ENCODE peak calls at places on chromosome 14, in seven cellular contexts. One of them, this sample, is unnamed.

GRCh38 chr14:29282169-29282568 is 515.6 kb downstream of the FOXG1 start:
- DNase-seq in ovary: no peak
- DNase-seq in upper lobe of right lung: no peak
- DNase-seq in thoracic aorta: no peak
- DNase-seq in PC-3: peak
- DNase-seq in uterus: no peak
- DNase-seq in lower lobe of right lung: no peak
- DNase-seq in this sample: peak

GRCh38 chr14:81153187-81153586 is 67.6 kb downstream of the GTF2A1 start:
- DNase-seq in uterus: no peak
- DNase-seq in PC-3: no peak
- DNase-seq in upper lobe of right lung: no peak
- DNase-seq in ovary: no peak
- DNase-seq in thoracic aorta: no peak
- DNase-seq in lower lobe of right lung: no peak
- DNase-seq in this sample: no peak

GRCh38 chr14:58963873-58964597 is 224.4 kb upstream of the DAAM1 start:
- DNase-seq in thoracic aorta: no peak
- DNase-seq in upper lobe of right lung: no peak
- DNase-seq in uterus: no peak
- DNase-seq in PC-3: no peak
- DNase-seq in lower lobe of right lung: no peak
- DNase-seq in ovary: no peak
- DNase-seq in this sample: no peak

GRCh38 chr14:66709292-66709691 is 201.3 kb downstream of the GPHN start:
- DNase-seq in ovary: no peak
- DNase-seq in uterus: no peak
- DNase-seq in upper lobe of right lung: no peak
- DNase-seq in lower lobe of right lung: no peak
- DNase-seq in thoracic aorta: no peak
- DNase-seq in PC-3: peak
- DNase-seq in this sample: no peak

GRCh38 chr14:31292962-31293616 is 85.5 kb upstream of the HECTD1 start:
- DNase-seq in upper lobe of right lung: no peak
- DNase-seq in lower lobe of right lung: no peak
- DNase-seq in ovary: no peak
- DNase-seq in uterus: no peak
- DNase-seq in thoracic aorta: no peak
- DNase-seq in PC-3: no peak
- DNase-seq in this sample: peak

GRCh38 chr14:20580242-20580641 is 7.6 kb downstream of the RNASE11 start:
- DNase-seq in PC-3: no peak
- DNase-seq in lower lobe of right lung: no peak
- DNase-seq in thoracic aorta: no peak
- DNase-seq in ovary: no peak
- DNase-seq in uterus: no peak
- DNase-seq in upper lobe of right lung: no peak
- DNase-seq in this sample: no peak

GRCh38 chr14:59464651-59465569 is at the start of gene GPR135:
- DNase-seq in uterus: peak
- DNase-seq in lower lobe of right lung: peak
- DNase-seq in ovary: peak
- DNase-seq in PC-3: peak
- DNase-seq in thoracic aorta: no peak
- DNase-seq in upper lobe of right lung: peak
- DNase-seq in this sample: no peak

GRCh38 chr14:94048676-94049624 is 22.8 kb downstream of the OTUB2 start:
- DNase-seq in ovary: peak
- DNase-seq in uterus: no peak
- DNase-seq in lower lobe of right lung: no peak
- DNase-seq in thoracic aorta: no peak
- DNase-seq in PC-3: no peak
- DNase-seq in upper lobe of right lung: no peak
- DNase-seq in this sample: no peak

GRCh38 chr14:100588671-100589070 is 1.5 kb upstream of the BEGAIN start:
- DNase-seq in uterus: peak
- DNase-seq in lower lobe of right lung: peak
- DNase-seq in upper lobe of right lung: peak
- DNase-seq in PC-3: no peak
- DNase-seq in ovary: no peak
- DNase-seq in thoracic aorta: no peak
- DNase-seq in this sample: no peak

GRCh38 chr14:68941820-68942219 is 37.3 kb downstream of the ACTN1 start:
- DNase-seq in ovary: no peak
- DNase-seq in thoracic aorta: no peak
- DNase-seq in PC-3: peak
- DNase-seq in upper lobe of right lung: no peak
- DNase-seq in lower lobe of right lung: no peak
- DNase-seq in uterus: peak
- DNase-seq in this sample: peak

GRCh38 chr14:99134333-99135046 is 137.5 kb downstream of the BCL11B start:
- DNase-seq in thoracic aorta: no peak
- DNase-seq in upper lobe of right lung: no peak
- DNase-seq in PC-3: no peak
- DNase-seq in lower lobe of right lung: no peak
- DNase-seq in uterus: no peak
- DNase-seq in ovary: no peak
- DNase-seq in this sample: no peak

GRCh38 chr14:80212025-80212402 is 710 bp upstream of the DIO2 start:
- DNase-seq in lower lobe of right lung: no peak
- DNase-seq in ovary: no peak
- DNase-seq in uterus: no peak
- DNase-seq in thoracic aorta: no peak
- DNase-seq in PC-3: no peak
- DNase-seq in upper lobe of right lung: no peak
- DNase-seq in this sample: peak

GRCh38 chr14:37056473-37056872 is 115.9 kb downstream of the SLC25A21 start:
- DNase-seq in lower lobe of right lung: no peak
- DNase-seq in thoracic aorta: no peak
- DNase-seq in uterus: no peak
- DNase-seq in PC-3: peak
- DNase-seq in upper lobe of right lung: no peak
- DNase-seq in ovary: no peak
- DNase-seq in this sample: peak

GRCh38 chr14:47392351-47392750 is 283.1 kb downstream of the MDGA2 start:
- DNase-seq in uterus: no peak
- DNase-seq in thoracic aorta: no peak
- DNase-seq in PC-3: peak
- DNase-seq in lower lobe of right lung: no peak
- DNase-seq in upper lobe of right lung: no peak
- DNase-seq in ovary: no peak
- DNase-seq in this sample: no peak

GRCh38 chr14:98489115-98489514 is 782.9 kb downstream of the BCL11B start:
- DNase-seq in upper lobe of right lung: no peak
- DNase-seq in thoracic aorta: no peak
- DNase-seq in ovary: no peak
- DNase-seq in PC-3: no peak
- DNase-seq in uterus: no peak
- DNase-seq in lower lobe of right lung: no peak
- DNase-seq in this sample: no peak

GRCh38 chr14:68285421-68286179 is 466.0 kb downstream of the RAD51B start:
- DNase-seq in PC-3: no peak
- DNase-seq in lower lobe of right lung: peak
- DNase-seq in upper lobe of right lung: no peak
- DNase-seq in ovary: no peak
- DNase-seq in thoracic aorta: no peak
- DNase-seq in uterus: no peak
- DNase-seq in this sample: no peak

GRCh38 chr14:22184157-22185025 is 404.6 kb downstream of the DAD1 start:
- DNase-seq in upper lobe of right lung: no peak
- DNase-seq in ovary: no peak
- DNase-seq in lower lobe of right lung: no peak
- DNase-seq in uterus: no peak
- DNase-seq in PC-3: peak
- DNase-seq in thoracic aorta: no peak
- DNase-seq in this sample: no peak

GRCh38 chr14:75578786-75579781 is 664 bp downstream of the FLVCR2 start:
- DNase-seq in PC-3: no peak
- DNase-seq in uterus: no peak
- DNase-seq in lower lobe of right lung: peak
- DNase-seq in ovary: no peak
- DNase-seq in thoracic aorta: no peak
- DNase-seq in upper lobe of right lung: peak
- DNase-seq in this sample: peak

GRCh38 chr14:75401356-75401755 is 26.5 kb upstream of the JDP2 start:
- DNase-seq in PC-3: no peak
- DNase-seq in upper lobe of right lung: no peak
- DNase-seq in lower lobe of right lung: no peak
- DNase-seq in ovary: peak
- DNase-seq in thoracic aorta: no peak
- DNase-seq in uterus: peak
- DNase-seq in this sample: no peak

GRCh38 chr14:32977913-32978312 is 39.2 kb downstream of the NPAS3 start:
- DNase-seq in uterus: no peak
- DNase-seq in upper lobe of right lung: no peak
- DNase-seq in lower lobe of right lung: no peak
- DNase-seq in thoracic aorta: no peak
- DNase-seq in ovary: no peak
- DNase-seq in PC-3: no peak
- DNase-seq in this sample: no peak

GRCh38 chr14:93011650-93012317 is 88.8 kb downstream of the CHGA start:
- DNase-seq in uterus: no peak
- DNase-seq in lower lobe of right lung: no peak
- DNase-seq in ovary: no peak
- DNase-seq in PC-3: no peak
- DNase-seq in thoracic aorta: no peak
- DNase-seq in upper lobe of right lung: no peak
- DNase-seq in this sample: no peak

GRCh38 chr14:68036203-68036602 is 216.6 kb downstream of the RAD51B start:
- DNase-seq in thoracic aorta: no peak
- DNase-seq in upper lobe of right lung: no peak
- DNase-seq in PC-3: no peak
- DNase-seq in uterus: no peak
- DNase-seq in ovary: no peak
- DNase-seq in lower lobe of right lung: no peak
- DNase-seq in this sample: no peak

GRCh38 chr14:50784683-50785505 is 46.1 kb downstream of the NIN start:
- DNase-seq in PC-3: no peak
- DNase-seq in ovary: no peak
- DNase-seq in uterus: no peak
- DNase-seq in thoracic aorta: no peak
- DNase-seq in lower lobe of right lung: no peak
- DNase-seq in upper lobe of right lung: no peak
- DNase-seq in this sample: no peak

GRCh38 chr14:50790568-50790967 is 40.4 kb downstream of the NIN start:
- DNase-seq in PC-3: no peak
- DNase-seq in ovary: no peak
- DNase-seq in upper lobe of right lung: no peak
- DNase-seq in thoracic aorta: no peak
- DNase-seq in uterus: no peak
- DNase-seq in lower lobe of right lung: no peak
- DNase-seq in this sample: no peak

GRCh38 chr14:50785506-50786063 is 45.4 kb downstream of the NIN start:
- DNase-seq in PC-3: no peak
- DNase-seq in uterus: no peak
- DNase-seq in lower lobe of right lung: no peak
- DNase-seq in upper lobe of right lung: no peak
- DNase-seq in ovary: no peak
- DNase-seq in thoracic aorta: no peak
- DNase-seq in this sample: no peak

GRCh38 chr14:50783542-50783941 is 47.4 kb downstream of the NIN start:
- DNase-seq in lower lobe of right lung: no peak
- DNase-seq in thoracic aorta: no peak
- DNase-seq in PC-3: no peak
- DNase-seq in ovary: no peak
- DNase-seq in uterus: no peak
- DNase-seq in upper lobe of right lung: no peak
- DNase-seq in this sample: no peak

GRCh38 chr14:50786821-50787464 is 44.0 kb downstream of the NIN start:
- DNase-seq in uterus: no peak
- DNase-seq in PC-3: no peak
- DNase-seq in lower lobe of right lung: no peak
- DNase-seq in ovary: no peak
- DNase-seq in thoracic aorta: no peak
- DNase-seq in upper lobe of right lung: no peak
- DNase-seq in this sample: no peak
- H3K4me3 ChIP-seq in uterus: no peak
- H3K4me3 ChIP-seq in PC-3: no peak
- H3K4me3 ChIP-seq in lower lobe of right lung: no peak
- H3K4me3 ChIP-seq in ovary: no peak
- H3K4me3 ChIP-seq in thoracic aorta: no peak
- H3K4me3 ChIP-seq in upper lobe of right lung: no peak
- H3K4me3 ChIP-seq in this sample: no peak

GRCh38 chr14:76919431-76919810 is 93.2 kb downstream of the LRRC74A start:
- DNase-seq in ovary: no peak
- DNase-seq in lower lobe of right lung: no peak
- DNase-seq in thoracic aorta: no peak
- DNase-seq in upper lobe of right lung: no peak
- DNase-seq in uterus: no peak
- DNase-seq in PC-3: peak
- DNase-seq in this sample: no peak
- H3K4me3 ChIP-seq in ovary: no peak
- H3K4me3 ChIP-seq in lower lobe of right lung: peak
- H3K4me3 ChIP-seq in thoracic aorta: peak
- H3K4me3 ChIP-seq in upper lobe of right lung: no peak
- H3K4me3 ChIP-seq in uterus: no peak
- H3K4me3 ChIP-seq in PC-3: peak
- H3K4me3 ChIP-seq in this sample: no peak

GRCh38 chr14:34212172-34212571 is 249.9 kb downstream of the SPTSSA start:
- DNase-seq in ovary: no peak
- DNase-seq in uterus: no peak
- DNase-seq in thoracic aorta: no peak
- DNase-seq in upper lobe of right lung: no peak
- DNase-seq in lower lobe of right lung: no peak
- DNase-seq in PC-3: no peak
- DNase-seq in this sample: no peak
- H3K4me3 ChIP-seq in ovary: no peak
- H3K4me3 ChIP-seq in uterus: no peak
- H3K4me3 ChIP-seq in thoracic aorta: no peak
- H3K4me3 ChIP-seq in upper lobe of right lung: no peak
- H3K4me3 ChIP-seq in lower lobe of right lung: no peak
- H3K4me3 ChIP-seq in PC-3: no peak
- H3K4me3 ChIP-seq in this sample: no peak

DNA sequence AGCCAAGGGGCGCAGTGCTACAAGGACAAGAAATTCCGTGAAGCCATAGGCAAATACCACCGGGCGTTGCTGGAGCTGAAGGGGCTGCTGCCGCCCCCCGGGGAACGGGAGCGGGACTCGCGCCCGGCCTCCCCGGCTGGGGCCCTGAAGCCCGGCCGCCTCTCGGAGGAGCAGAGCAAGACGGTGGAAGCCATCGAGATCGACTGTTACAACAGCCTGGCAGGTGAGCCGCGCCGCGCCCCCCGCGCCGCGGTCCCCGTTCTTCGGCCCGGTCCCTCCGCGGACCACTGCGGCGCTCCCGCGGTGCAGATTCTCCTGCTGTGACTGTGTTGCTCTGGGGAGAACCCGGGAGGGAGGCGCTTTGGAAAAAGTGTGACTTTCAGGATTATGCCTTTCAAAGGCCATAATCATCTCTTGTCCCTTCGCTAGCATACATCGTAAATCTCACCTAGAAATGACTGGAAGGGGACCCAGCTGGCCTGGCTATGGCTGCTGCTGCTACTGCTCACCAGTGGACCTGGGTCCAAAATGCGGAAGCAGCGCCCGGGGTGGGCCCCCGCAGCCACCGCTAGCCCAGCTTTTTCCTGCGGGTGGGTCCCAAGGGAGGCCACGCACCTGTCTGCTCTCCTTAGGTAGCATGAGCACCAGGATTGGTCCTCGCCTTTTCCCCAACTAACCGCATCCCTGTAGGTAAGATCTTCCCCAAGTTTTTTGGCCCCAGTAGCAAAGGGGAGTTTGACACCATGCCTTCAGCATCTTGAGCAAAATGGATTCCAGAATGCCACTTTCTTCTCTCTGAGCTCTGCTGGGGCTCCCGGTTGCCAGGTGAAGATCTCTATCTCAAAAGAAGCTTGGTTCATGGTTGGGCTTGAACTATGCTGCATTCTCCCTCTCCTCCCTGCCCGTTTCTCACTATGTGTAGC is 858 bp downstream of the TTC9 start:
- DNase-seq in ovary: no peak
- DNase-seq in uterus: no peak
- DNase-seq in PC-3: no peak
- DNase-seq in upper lobe of right lung: peak
- DNase-seq in thoracic aorta: no peak
- DNase-seq in lower lobe of right lung: no peak
- DNase-seq in this sample: no peak
- H3K4me3 ChIP-seq in ovary: peak
- H3K4me3 ChIP-seq in uterus: peak
- H3K4me3 ChIP-seq in PC-3: peak
- H3K4me3 ChIP-seq in upper lobe of right lung: peak
- H3K4me3 ChIP-seq in thoracic aorta: peak
- H3K4me3 ChIP-seq in lower lobe of right lung: peak
- H3K4me3 ChIP-seq in this sample: peak